ENCODE peak calls at places on chromosomes 2 and 18, in five cellular contexts. F is stimulated activated naive CD8-positive, alpha-beta T cell treated with anti-CD3 and anti-CD28 coated beads, Interleukin-15, amount 100 ng/mL, for 72 hours; J is iPS-NIHi11; L is NCI-H2171 treated with DMSO at 0.1 percent for 48 hours; O is GM12892. S is an unnamed sample.

GRCh38 chr2:191597186-191597751 is 80.7 kb upstream of the NABP1 start:
- DNase-seq in F (no peak), J (no peak), L (no peak), O (no peak), S (no peak)

GRCh38 chr2:219733746-219734145 is 106.3 kb downstream of the SLC4A3 start:
- DNase-seq in F (no peak), J (no peak), L (no peak), O (no peak), S (no peak)

GRCh38 chr18:10386956-10387355 is 67.5 kb upstream of the APCDD1 start:
- DNase-seq in F (no peak), J (no peak), L (no peak), O (no peak), S (no peak)

GRCh38 chr2:196390243-196391148 is 219.1 kb upstream of the STK17B start:
- DNase-seq in F (no peak), J (no peak), L (no peak), O (no peak), S (no peak)

GRCh38 chr18:65363006-65363405 is 387.8 kb upstream of the CDH7 start:
- DNase-seq in F (no peak), J (no peak), L (no peak), O (no peak), S (no peak)

GRCh38 chr2:81835318-81836000 is 1530.9 kb upstream of the LRRTM1 start:
- DNase-seq in F (no peak), J (no peak), L (no peak), O (no peak), S (no peak)

GRCh38 chr2:195322324-195322723 is 334.7 kb upstream of the SLC39A10 start:
- DNase-seq in F (no peak), J (no peak), L (no peak), O (no peak), S (no peak)

GRCh38 chr2:142834003-142834402 is 43.5 kb upstream of the KYNU start:
- DNase-seq in F (no peak), J (no peak), L (no peak), O (no peak), S (no peak)

GRCh38 chr2:181228661-181229060 is 228.5 kb upstream of the ITGA4 start:
- DNase-seq in F (no peak), J (no peak), L (no peak), O (no peak), S (no peak)

GRCh38 chr2:69306897-69307695 is 79.9 kb downstream of the GFPT1 start:
- DNase-seq in F (peak; percentile 81), J (peak; percentile 95), L (peak; percentile 73), O (peak; percentile 92), S (peak; percentile 47)

GRCh38 chr2:153953761-153954160 is 82.0 kb downstream of the GALNT13 start:
- DNase-seq in F (no peak), J (no peak), L (peak; percentile 47), O (no peak), S (peak; percentile 68)

GRCh38 chr2:191677091-191677645 is 768 bp upstream of the NABP1 start:
- DNase-seq in F (no peak), J (peak; percentile 64), L (peak; percentile 39), O (no peak), S (no peak)

GRCh38 chr2:238684362-238685326 is 163.2 kb upstream of the TWIST2 start:
- DNase-seq in F (no peak), J (no peak), L (no peak), O (no peak), S (no peak)